ENCODE peak calls at places on chromosomes 1 and 21, in six cellular contexts. A is H1, G is ovary, S is tibial nerve, U is sigmoid colon, T is A549. H is an unnamed sample.

GRCh38 chr1:160154790-160155189 is 3.4 kb downstream of the ATP1A4 start:
- DNase-seq in T (no peak), G (no peak), U (no peak), A (no peak), S (no peak), H (no peak)

GRCh38 chr1:43858324-43858723 is 75.3 kb upstream of the ARTN start:
- DNase-seq in U (peak; percentile 84), T (no peak), S (peak; percentile 21), A (no peak), G (peak; percentile 72), H (no peak)

GRCh38 chr21:46125846-46126301 is 28.0 kb downstream of the COL6A2 start:
- DNase-seq in T (no peak), G (peak; percentile 47), A (no peak), S (peak; percentile 12), U (peak; percentile 64), H (peak; percentile 59)

GRCh38 chr21:35540950-35541632 is 492.0 kb upstream of the RUNX1 start:
- DNase-seq in S (no peak), G (no peak), A (no peak), U (no peak), T (no peak), H (no peak)

GRCh38 chr1:56401191-56401590 is 178.2 kb downstream of the PLPP3 start:
- DNase-seq in S (no peak), U (no peak), T (no peak), G (no peak), A (no peak), H (no peak)

GRCh38 chr1:53067886-53068285 is 5.9 kb downstream of the PODN start:
- DNase-seq in G (no peak), S (no peak), T (no peak), A (no peak), U (no peak), H (no peak)

GRCh38 chr1:44037154-44037553 is 5.9 kb upstream of the SLC6A9 start:
- DNase-seq in G (no peak), U (peak; percentile 19), S (no peak), A (no peak), T (no peak), H (peak; percentile 26)

GRCh38 chr1:55141295-55141893 is 73.8 kb downstream of the USP24 start:
- DNase-seq in G (no peak), S (no peak), A (no peak), U (no peak), T (no peak), H (no peak)

GRCh38 chr1:91775227-91775626 is 110.7 kb downstream of the TGFBR3 start:
- DNase-seq in A (no peak), S (no peak), G (no peak), T (no peak), U (no peak), H (no peak)

GRCh38 chr21:45818904-45819285 is 162.7 kb upstream of the COL6A1 start:
- DNase-seq in U (peak; percentile 57), T (peak; percentile 21), G (no peak), A (no peak), S (no peak), H (no peak)

GRCh38 chr21:35037384-35038105 is 11.6 kb downstream of the RUNX1 start:
- DNase-seq in T (no peak), G (no peak), S (no peak), U (no peak), A (no peak), H (no peak)

GRCh38 chr1:154430903-154431302 is 25.8 kb downstream of the IL6R start:
- DNase-seq in T (no peak), G (no peak), U (no peak), A (no peak), S (no peak), H (no peak)

GRCh38 chr1:223745731-223746130 is 33.4 kb downstream of the CAPN2 start:
- DNase-seq in S (no peak), T (no peak), G (no peak), U (no peak), A (no peak), H (no peak)

GRCh38 chr1:190904091-190904695 is 426.5 kb upstream of the BRINP3 start:
- DNase-seq in G (no peak), A (no peak), U (no peak), S (no peak), T (no peak), H (no peak)

GRCh38 chr1:203153051-203153988 is 22.3 kb downstream of the MYBPH start:
- DNase-seq in U (no peak), T (no peak), G (no peak), A (no peak), S (no peak), H (no peak)

GRCh38 chr1:203150511-203151297 is 23.2 kb downstream of the ADORA1 start:
- DNase-seq in T (no peak), A (no peak), U (no peak), S (no peak), G (no peak), H (no peak)

GRCh38 chr1:203151362-203152157 is 24.0 kb downstream of the ADORA1 start:
- DNase-seq in A (no peak), S (no peak), U (no peak), T (no peak), G (no peak), H (no peak)

GRCh38 chr1:203153989-203154821 is 21.4 kb downstream of the MYBPH start:
- DNase-seq in S (no peak), G (no peak), T (no peak), A (no peak), U (no peak), H (no peak)

DNA sequence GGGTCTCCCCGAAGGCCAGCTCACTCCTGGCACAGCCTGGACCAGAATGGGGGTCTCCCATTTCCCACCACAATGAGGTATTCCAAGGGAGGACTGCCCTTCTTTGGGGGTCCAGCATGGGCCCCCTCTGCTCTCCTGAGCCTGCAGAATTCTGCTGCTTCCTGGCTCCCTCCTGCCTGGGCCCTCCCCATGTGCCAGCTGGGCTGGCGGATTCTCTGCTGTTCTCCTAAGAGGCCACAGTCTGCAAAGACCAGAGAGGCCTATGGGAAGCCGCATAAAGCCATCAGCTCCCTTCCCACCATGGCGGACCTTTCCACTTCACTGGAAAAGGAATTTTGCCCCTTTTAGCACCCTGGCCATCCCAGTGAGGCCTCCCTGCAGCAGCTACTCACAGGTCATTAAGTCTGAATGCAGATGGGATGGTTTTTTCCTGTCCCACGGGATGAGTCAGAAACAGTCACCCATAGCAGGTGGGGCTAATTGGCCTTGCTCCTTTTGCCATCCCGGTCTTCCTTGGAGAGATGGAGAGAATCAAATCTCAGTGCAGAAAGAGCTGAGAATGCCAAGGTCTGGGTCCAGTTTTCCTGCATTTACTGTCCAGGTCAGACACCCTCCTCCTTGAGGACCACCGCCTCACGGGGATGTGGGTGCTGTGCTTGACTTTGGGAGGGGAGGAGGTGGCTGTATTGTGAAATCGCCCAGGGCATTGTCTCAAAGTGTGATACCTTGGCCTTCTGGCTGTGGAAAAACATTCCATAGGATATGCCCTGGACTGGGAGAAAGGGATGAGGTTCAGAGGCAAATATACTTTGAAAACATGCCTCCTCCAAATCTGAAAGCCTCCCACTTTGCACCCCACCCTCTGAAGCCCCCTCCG is 23.2 kb downstream of the MYBPH start:
- DNase-seq in G (no peak), S (no peak), U (no peak), A (no peak), T (peak; percentile 38), H (no peak)
- TF ChIP-seq EP300 in G (no peak), S (no peak), U (no peak), A (no peak), T (no peak), H (no peak)

GRCh38 chr1:25772692-25773245 is 27.2 kb upstream of the SELENON start:
- DNase-seq in U (no peak), S (no peak), A (no peak), T (no peak), G (no peak), H (no peak)
- H3K4me1 ChIP-seq in U (peaks cover 24% of the 10 kb centered on the region), S (peaks cover 10% of the 10 kb centered on the region), A (no peaks in the 10 kb centered on the region), T (peaks cover 43% of the 10 kb centered on the region), G (peaks cover 2% of the 10 kb centered on the region), H (peaks cover 17% of the 10 kb centered on the region)

GRCh38 chr1:200550367-200550766 is 70.2 kb downstream of the KIF14 start:
- DNase-seq in T (no peak), S (no peak), U (no peak), A (no peak), G (no peak), H (no peak)

GRCh38 chr1:200561856-200562214 is 58.7 kb downstream of the KIF14 start:
- DNase-seq in U (no peak), G (no peak), T (no peak), S (no peak), A (no peak), H (no peak)

GRCh38 chr1:200558866-200559459 is 61.6 kb downstream of the KIF14 start:
- DNase-seq in S (no peak), T (peak; percentile 44), G (no peak), U (no peak), A (no peak), H (no peak)

DNA sequence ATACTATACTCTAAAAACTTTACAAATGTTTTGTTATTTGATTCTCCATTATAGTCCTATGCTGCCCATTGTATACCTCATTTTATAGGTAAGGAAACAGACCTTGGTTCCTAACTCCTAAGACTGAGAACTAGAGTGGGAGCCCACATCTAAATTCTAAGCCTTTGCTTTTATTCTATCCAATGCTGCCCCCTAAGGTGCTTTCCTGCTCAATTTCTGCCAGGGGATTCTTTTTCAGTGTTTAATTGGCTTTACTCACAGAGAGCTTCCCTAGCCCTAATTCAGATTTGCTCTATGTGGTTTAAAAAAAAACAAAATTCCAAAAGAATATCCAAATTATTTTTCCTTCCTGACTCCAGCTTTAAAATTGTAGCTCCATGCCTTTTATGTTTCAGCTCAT is 64.5 kb downstream of the KIF14 start:
- DNase-seq in A (no peak), G (no peak), T (no peak), U (no peak), S (no peak), H (no peak)
- TF ChIP-seq CTCF in A (peak; percentile 10), G (no peak), T (peak; percentile 22), U (no peak), S (no peak), H (no peak)

GRCh38 chr1:175200626-175201025 is 8.1 kb upstream of the KIAA0040 start:
- DNase-seq in S (no peak), T (no peak), A (no peak), U (peak; percentile 75), G (no peak), H (no peak)
- TF ChIP-seq EP300 in S (no peak), T (no peak), A (no peak), U (no peak), G (no peak), H (no peak)